ENCODE peak calls at places on chromosomes 5 and 9, in five cellular contexts. J, A, L, S and E are unnamed samples. For H3K27me3, the result is how much of the 10 kb centered on the place peaks cover.

GRCh38 chr5:172433513-172433912 is 20.8 kb downstream of the SH3PXD2B start:
- DNase-seq in J (no peak), A (no peak), L (no peak), S (no peak), E (no peak)

GRCh38 chr9:125190371-125190801 is 783 bp upstream of the PPP6C start:
- DNase-seq in J (no peak), A (no peak), L (no peak), S (no peak), E (no peak)

GRCh38 chr9:79013715-79014610 is 557.8 kb upstream of the TLE4 start:
- DNase-seq in J (peak), A (no peak), L (peak), S (no peak), E (no peak)

GRCh38 chr9:131670247-131670681 is 69.6 kb downstream of the RAPGEF1 start:
- DNase-seq in J (no peak), A (peak), L (no peak), S (no peak), E (no peak)

GRCh38 chr9:126791406-126792230 is 13.2 kb upstream of the ZBTB43 start:
- DNase-seq in J (peak), A (no peak), L (peak), S (no peak), E (no peak)

GRCh38 chr5:43207601-43208000 is 15.6 kb downstream of the NIM1K start:
- DNase-seq in J (peak), A (no peak), L (peak), S (no peak), E (no peak)

GRCh38 chr9:21813575-21814473 is 11.4 kb downstream of the MTAP start:
- DNase-seq in J (peak), A (peak), L (peak), S (peak), E (peak)

GRCh38 chr9:85262333-85262732 is 479.4 kb downstream of the AGTPBP1 start:
- DNase-seq in J (no peak), A (no peak), L (peak), S (no peak), E (no peak)

GRCh38 chr9:86481466-86481865 is 127.3 kb upstream of the TUT7 start:
- DNase-seq in J (no peak), A (no peak), L (no peak), S (no peak), E (no peak)

GRCh38 chr9:108052431-108053080 is 563.0 kb upstream of the KLF4 start:
- DNase-seq in J (no peak), A (no peak), L (no peak), S (no peak), E (no peak)

GRCh38 chr5:155728146-155728856 is 598.7 kb upstream of the SGCD start:
- DNase-seq in J (peak), A (peak), L (peak), S (peak), E (peak)

GRCh38 chr5:123087173-123088030 is 1.6 kb upstream of the PRDM6 start:
- DNase-seq in J (no peak), A (no peak), L (no peak), S (peak), E (no peak)

GRCh38 chr5:143340891-143341685 is 62.4 kb downstream of the NR3C1 start:
- DNase-seq in J (no peak), A (no peak), L (peak), S (no peak), E (no peak)

GRCh38 chr9:134682026-134682425 is 40.4 kb downstream of the COL5A1 start:
- DNase-seq in J (no peak), A (no peak), L (no peak), S (no peak), E (no peak)

GRCh38 chr9:120791161-120791560 is 2.1 kb downstream of the FBXW2 start:
- DNase-seq in J (no peak), A (no peak), L (peak), S (no peak), E (no peak)

GRCh38 chr5:82399111-82399510 is 121.0 kb upstream of the RPS23 start:
- DNase-seq in J (no peak), A (no peak), L (no peak), S (no peak), E (no peak)

GRCh38 chr5:103006921-103007320 is 113.0 kb downstream of the GIN1 start:
- DNase-seq in J (no peak), A (no peak), L (no peak), S (no peak), E (no peak)

GRCh38 chr5:154308457-154309360 is 118.2 kb downstream of the GALNT10 start:
- DNase-seq in J (peak), A (no peak), L (peak), S (no peak), E (no peak)

DNA sequence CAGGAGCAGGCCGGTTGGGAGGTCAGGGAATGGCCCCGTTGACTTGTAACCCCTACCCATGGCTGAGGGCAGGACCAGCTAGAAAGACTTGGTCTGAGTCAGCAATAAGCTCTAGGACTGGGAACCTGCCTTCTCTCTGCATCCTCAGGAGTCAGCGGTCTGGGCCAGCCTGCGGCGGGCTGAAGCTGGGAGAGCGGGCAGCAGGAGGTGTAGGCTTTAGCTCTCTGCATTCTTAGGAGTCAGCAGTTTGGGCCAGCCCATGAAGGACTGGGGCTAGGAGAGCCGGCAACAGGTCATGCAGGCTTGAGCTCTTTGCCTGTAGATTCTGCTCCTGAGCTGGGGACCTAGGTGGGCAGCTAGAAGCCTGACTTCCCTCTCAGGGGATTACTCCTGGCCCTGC is 6.4 kb upstream of the SMIM32 start:
- DNase-seq in J (no peak), A (no peak), L (no peak), S (no peak), E (no peak)
- H3K27me3 ChIP-seq in J (under half), A (under half), L (under half), S (under half), E (under half)

GRCh38 chr5:110872963-110873362 is 134.2 kb downstream of the SLC25A46 start:
- DNase-seq in J (no peak), A (no peak), L (no peak), S (no peak), E (no peak)

GRCh38 chr5:110869927-110870326 is 131.1 kb downstream of the SLC25A46 start:
- DNase-seq in J (no peak), A (no peak), L (no peak), S (no peak), E (no peak)

GRCh38 chr5:110879675-110880074 is 140.9 kb downstream of the SLC25A46 start:
- DNase-seq in J (no peak), A (no peak), L (no peak), S (no peak), E (no peak)

GRCh38 chr5:110872200-110872599 is 133.4 kb downstream of the SLC25A46 start:
- DNase-seq in J (no peak), A (no peak), L (no peak), S (no peak), E (no peak)

DNA sequence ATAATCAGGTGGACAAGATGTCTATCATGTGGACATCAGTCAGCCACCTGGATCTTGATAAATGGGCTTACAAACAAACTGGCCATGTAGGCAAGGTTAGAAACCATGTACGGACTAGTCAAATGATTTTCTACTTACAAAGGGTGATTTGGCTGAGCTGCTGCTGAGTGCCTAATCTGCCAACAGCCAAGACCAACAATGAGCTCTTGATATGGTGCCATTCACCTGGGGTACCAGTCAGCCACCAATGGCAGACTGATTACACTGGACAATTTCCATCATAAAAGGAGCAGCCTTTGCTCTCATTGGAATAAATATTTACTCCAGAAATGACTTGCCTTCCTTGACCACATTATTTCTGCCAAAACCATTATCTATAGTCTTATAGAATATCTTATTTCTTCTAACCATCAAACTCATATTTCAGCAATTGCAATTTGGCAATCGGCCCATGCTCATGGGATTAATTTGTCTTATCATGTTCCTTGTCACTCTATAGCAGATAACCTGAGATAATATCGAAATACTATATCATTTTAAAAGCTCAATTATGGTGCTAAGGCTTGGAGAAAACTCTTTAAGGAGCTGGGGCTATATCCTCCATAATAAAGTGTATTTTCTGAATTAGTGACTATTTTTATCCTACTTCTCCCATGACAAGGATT is 135.1 kb downstream of the SLC25A46 start:
- DNase-seq in J (no peak), A (no peak), L (no peak), S (no peak), E (no peak)
- TF ChIP-seq CTCF in J (no peak), A (no peak), L (no peak), S (no peak), E (no peak)

GRCh38 chr5:171330011-171330410 is 21.0 kb downstream of the TLX3 start:
- DNase-seq in J (no peak), A (no peak), L (no peak), S (no peak), E (no peak)

GRCh38 chr5:171322527-171322926 is 13.5 kb downstream of the TLX3 start:
- DNase-seq in J (no peak), A (no peak), L (no peak), S (no peak), E (no peak)

GRCh38 chr5:171321447-171321846 is 12.4 kb downstream of the TLX3 start:
- DNase-seq in J (no peak), A (no peak), L (no peak), S (no peak), E (no peak)

GRCh38 chr5:171323007-171323406 is 14.0 kb downstream of the TLX3 start:
- DNase-seq in J (no peak), A (no peak), L (no peak), S (no peak), E (no peak)

DNA sequence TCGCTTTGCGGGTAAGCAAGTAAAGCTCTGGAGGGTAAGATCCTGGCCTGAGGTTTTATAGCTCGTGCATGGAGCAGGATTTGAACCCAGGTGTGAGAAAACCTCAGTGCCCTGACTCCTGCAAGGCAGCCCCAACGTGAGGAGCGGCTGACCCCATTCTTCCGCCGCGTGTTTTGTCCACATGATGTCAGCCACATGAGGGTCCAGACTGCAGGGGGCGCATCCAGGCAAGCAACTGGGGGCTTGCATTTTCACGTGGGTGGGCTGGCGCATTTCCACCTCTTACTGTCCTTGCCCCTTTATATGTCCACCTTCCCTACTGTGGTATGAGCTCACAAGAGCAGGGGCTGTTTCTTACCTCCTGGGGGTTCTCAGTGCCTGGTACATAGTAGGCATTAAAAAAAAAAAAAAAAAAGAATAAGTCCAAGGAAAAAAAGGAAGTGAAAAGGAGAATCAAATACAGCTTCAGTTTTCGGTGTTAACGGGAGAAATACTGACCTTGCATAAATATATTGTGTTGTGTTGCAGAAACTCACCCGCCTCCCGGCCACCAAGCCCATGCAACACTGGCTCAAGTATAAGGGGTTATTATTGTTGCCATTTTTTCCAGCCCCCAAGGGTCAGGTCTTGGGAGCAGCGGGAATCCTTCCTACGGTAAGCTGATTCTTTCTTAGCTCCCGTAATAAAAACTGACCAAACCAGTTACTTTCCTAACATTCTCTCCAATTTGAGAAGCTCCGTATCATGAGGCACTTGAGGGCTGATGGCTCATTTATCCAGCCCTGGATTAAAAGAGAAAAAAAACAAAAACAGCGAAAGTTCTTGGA is 15.0 kb downstream of the TLX3 start:
- DNase-seq in J (no peak), A (no peak), L (no peak), S (no peak), E (no peak)
- H3K27me3 ChIP-seq in J (half or more), A (under half), L (under half), S (half or more), E (under half)

DNA sequence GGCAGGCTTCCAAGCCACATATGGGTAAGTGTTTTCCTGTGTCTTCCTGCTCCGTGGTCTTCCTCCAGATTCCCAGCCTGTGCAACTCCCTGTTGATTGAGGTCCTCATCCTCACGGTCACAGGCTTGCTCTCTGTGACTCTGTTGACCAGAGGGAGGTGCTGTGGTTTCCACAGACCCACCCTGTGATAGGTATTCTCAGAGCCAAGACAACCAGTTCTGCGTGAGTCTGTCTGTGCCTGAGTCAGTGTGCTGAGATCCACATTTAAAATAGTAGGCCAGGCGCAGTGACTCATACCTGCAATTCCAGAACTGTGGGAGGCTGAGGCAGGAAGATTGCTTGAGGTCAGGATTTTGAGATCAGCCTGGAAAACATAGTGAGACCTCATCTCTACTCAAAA is 388.1 kb upstream of the IRX2 start:
- DNase-seq in J (no peak), A (no peak), L (peak), S (no peak), E (no peak)
- TF ChIP-seq CTCF in J (no peak), A (no peak), L (no peak), S (no peak), E (no peak)

DNA sequence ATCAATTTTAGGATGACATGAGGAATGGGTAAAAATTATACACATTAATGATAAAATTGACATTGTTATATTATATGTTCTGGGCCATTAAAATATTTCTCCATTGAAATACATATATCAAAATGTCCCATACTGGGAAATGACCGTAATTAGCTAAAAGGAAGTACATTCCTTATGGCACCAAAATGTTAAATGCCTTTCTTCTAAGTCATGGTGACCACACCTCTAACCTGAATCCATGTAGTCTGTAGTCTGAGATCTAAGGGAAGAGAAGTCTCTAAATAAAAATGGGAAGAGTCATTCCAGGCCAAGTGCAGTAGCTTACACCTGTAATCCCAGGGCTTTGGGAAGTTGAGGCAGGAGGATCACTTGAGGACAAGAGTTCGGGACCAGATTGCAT is 10.0 kb upstream of the GDA start:
- DNase-seq in J (no peak), A (no peak), L (no peak), S (no peak), E (no peak)
- H3K27me3 ChIP-seq in J (under half), A (under half), L (under half), S (under half), E (under half)

DNA sequence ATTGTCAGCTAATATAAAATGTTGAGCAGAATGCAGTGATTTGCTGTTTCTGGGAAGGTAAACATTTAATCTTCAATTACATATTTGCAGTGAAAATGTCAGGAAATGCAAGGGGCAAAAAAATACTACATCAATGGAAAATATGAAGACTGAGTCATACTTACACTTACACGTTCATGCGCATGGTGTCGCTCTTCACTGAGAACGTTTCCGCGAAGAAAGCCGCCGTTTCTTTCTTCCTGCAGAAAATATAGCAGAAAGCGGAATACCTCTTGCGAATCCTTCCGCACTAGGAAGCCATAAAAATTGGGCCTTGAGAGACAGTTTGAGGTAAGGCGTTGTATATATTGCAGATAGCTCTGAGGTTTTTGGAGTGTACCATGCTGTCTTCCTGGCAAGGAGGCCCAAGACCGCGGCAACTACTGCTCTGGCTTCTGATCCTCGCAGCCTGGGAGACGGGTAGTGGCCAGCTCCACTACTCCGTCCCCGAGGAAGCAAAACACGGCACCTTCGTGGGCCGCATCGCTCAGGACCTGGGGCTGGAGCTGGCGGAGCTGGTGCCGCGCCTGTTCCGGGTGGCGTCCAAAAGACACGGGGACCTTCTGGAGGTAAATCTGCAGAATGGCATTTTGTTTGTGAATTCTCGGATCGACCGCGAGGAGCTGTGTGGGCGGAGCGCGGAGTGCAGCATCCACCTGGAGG is at the start of gene PCDHA13:
- DNase-seq in J (no peak), A (peak), L (no peak), S (peak), E (no peak)
- TF ChIP-seq CTCF in J (peak), A (peak), L (no peak), S (peak), E (no peak)

GRCh38 chr9:36485647-36486453 is 85.8 kb upstream of the RNF38 start:
- DNase-seq in J (no peak), A (no peak), L (peak), S (peak), E (peak)
- H3K27me3 ChIP-seq in J (under half), A (under half), L (under half), S (under half), E (under half)

GRCh38 chr5:107422494-107422893 is 248.2 kb downstream of the EFNA5 start:
- DNase-seq in J (no peak), A (no peak), L (no peak), S (no peak), E (no peak)
- TF ChIP-seq CTCF in J (no peak), A (no peak), L (no peak), S (no peak), E (no peak)

DNA sequence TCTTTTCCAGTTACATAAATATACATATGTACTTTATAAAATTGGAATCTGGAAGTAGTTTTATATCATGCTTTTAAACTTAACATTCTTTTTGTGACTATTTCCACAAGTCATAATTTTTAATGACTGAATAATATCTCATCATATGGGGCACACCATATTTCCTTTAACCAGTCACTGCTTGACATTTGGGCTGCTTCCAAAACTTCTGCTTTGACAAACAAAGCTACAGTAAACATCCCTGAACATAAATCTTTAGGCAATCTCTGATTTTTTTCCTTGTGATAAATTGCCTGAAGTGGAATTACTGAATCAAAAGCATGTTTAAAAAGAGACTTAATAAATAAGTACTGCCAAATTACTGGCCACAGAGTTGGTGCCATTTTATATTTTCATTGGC is 178.0 kb downstream of the FSTL4 start:
- DNase-seq in J (no peak), A (no peak), L (no peak), S (no peak), E (no peak)
- H3K27me3 ChIP-seq in J (under half), A (under half), L (under half), S (under half), E (under half)

GRCh38 chr5:71475788-71476384 is 20.4 kb downstream of the BDP1 start:
- DNase-seq in J (no peak), A (no peak), L (peak), S (no peak), E (no peak)
- TF ChIP-seq CTCF in J (peak), A (peak), L (peak), S (peak), E (peak)